ENCODE peak calls at places on chromosomes 3 and 15, in four cellular contexts. One of them, this sample, is unnamed.

GRCh38 chr15:75985966-75986365 is 26.3 kb downstream of the NRG4 start:
- DNase-seq in H9: no peak
- DNase-seq in H1: no peak
- DNase-seq in trophoblast cell: peak; percentile 68
- DNase-seq in this sample: no peak

GRCh38 chr3:128323206-128324081 is 143.2 kb downstream of the DNAJB8 start:
- DNase-seq in H9: peak; percentile 18
- DNase-seq in H1: no peak
- DNase-seq in trophoblast cell: no peak
- DNase-seq in this sample: no peak

GRCh38 chr3:143314291-143315093 is 194.9 kb downstream of the CHST2 start:
- DNase-seq in H9: no peak
- DNase-seq in H1: no peak
- DNase-seq in trophoblast cell: no peak
- DNase-seq in this sample: no peak

GRCh38 chr3:31197941-31198340 is 303.5 kb upstream of the GADL1 start:
- DNase-seq in H9: no peak
- DNase-seq in H1: no peak
- DNase-seq in trophoblast cell: no peak
- DNase-seq in this sample: no peak

GRCh38 chr3:69411331-69411730 is 25.4 kb upstream of the FRMD4B start:
- DNase-seq in H9: no peak
- DNase-seq in H1: no peak
- DNase-seq in trophoblast cell: no peak
- DNase-seq in this sample: no peak

GRCh38 chr3:186394566-186395217 is 32.7 kb upstream of the DGKG start:
- DNase-seq in H9: no peak
- DNase-seq in H1: no peak
- DNase-seq in trophoblast cell: no peak
- DNase-seq in this sample: no peak

GRCh38 chr3:55434789-55435188 is 52.3 kb downstream of the WNT5A start:
- DNase-seq in H9: peak; percentile 43
- DNase-seq in H1: peak; percentile 17
- DNase-seq in trophoblast cell: peak; percentile 80
- DNase-seq in this sample: no peak

GRCh38 chr3:117660941-117661635 is 951.5 kb downstream of the TUSC7 start:
- DNase-seq in H9: no peak
- DNase-seq in H1: no peak
- DNase-seq in trophoblast cell: no peak
- DNase-seq in this sample: no peak

GRCh38 chr15:90364251-90364650 is 12.2 kb downstream of the ZNF774 start:
- DNase-seq in H9: no peak
- DNase-seq in H1: no peak
- DNase-seq in trophoblast cell: no peak
- DNase-seq in this sample: no peak

GRCh38 chr3:175184392-175184791 is 325.3 kb downstream of the NAALADL2 start:
- DNase-seq in H9: no peak
- DNase-seq in H1: no peak
- DNase-seq in trophoblast cell: no peak
- DNase-seq in this sample: no peak

GRCh38 chr3:5120446-5120845 is 1.6 kb upstream of the ARL8B start:
- DNase-seq in H9: no peak
- DNase-seq in H1: no peak
- DNase-seq in trophoblast cell: peak; percentile 84
- DNase-seq in this sample: no peak

GRCh38 chr3:53236112-53236841 is 19.5 kb downstream of the TKT start:
- DNase-seq in H9: peak; percentile 66
- DNase-seq in H1: no peak
- DNase-seq in trophoblast cell: peak; percentile 85
- DNase-seq in this sample: no peak

GRCh38 chr15:31362121-31362520 is 35.5 kb downstream of the KLF13 start:
- DNase-seq in H9: no peak
- DNase-seq in H1: no peak
- DNase-seq in trophoblast cell: no peak
- DNase-seq in this sample: no peak
- H4K91ac ChIP-seq in H9: no peak overlapping the region
- H4K91ac ChIP-seq in H1: no peak overlapping the region
- H4K91ac ChIP-seq in trophoblast cell: peak overlapping the region; percentile 23
- H4K91ac ChIP-seq in this sample: no peak overlapping the region

GRCh38 chr15:70159397-70160009 is 61.8 kb upstream of the TLE3 start:
- DNase-seq in H9: no peak
- DNase-seq in H1: no peak
- DNase-seq in trophoblast cell: no peak
- DNase-seq in this sample: no peak

GRCh38 chr15:70158996-70159355 is 61.3 kb upstream of the TLE3 start:
- DNase-seq in H9: no peak
- DNase-seq in H1: no peak
- DNase-seq in trophoblast cell: no peak
- DNase-seq in this sample: no peak

GRCh38 chr15:70158309-70158995 is 60.7 kb upstream of the TLE3 start:
- DNase-seq in H9: no peak
- DNase-seq in H1: no peak
- DNase-seq in trophoblast cell: no peak
- DNase-seq in this sample: no peak

GRCh38 chr15:70160267-70160666 is 62.5 kb upstream of the TLE3 start:
- DNase-seq in H9: no peak
- DNase-seq in H1: no peak
- DNase-seq in trophoblast cell: peak; percentile 34
- DNase-seq in this sample: no peak

DNA sequence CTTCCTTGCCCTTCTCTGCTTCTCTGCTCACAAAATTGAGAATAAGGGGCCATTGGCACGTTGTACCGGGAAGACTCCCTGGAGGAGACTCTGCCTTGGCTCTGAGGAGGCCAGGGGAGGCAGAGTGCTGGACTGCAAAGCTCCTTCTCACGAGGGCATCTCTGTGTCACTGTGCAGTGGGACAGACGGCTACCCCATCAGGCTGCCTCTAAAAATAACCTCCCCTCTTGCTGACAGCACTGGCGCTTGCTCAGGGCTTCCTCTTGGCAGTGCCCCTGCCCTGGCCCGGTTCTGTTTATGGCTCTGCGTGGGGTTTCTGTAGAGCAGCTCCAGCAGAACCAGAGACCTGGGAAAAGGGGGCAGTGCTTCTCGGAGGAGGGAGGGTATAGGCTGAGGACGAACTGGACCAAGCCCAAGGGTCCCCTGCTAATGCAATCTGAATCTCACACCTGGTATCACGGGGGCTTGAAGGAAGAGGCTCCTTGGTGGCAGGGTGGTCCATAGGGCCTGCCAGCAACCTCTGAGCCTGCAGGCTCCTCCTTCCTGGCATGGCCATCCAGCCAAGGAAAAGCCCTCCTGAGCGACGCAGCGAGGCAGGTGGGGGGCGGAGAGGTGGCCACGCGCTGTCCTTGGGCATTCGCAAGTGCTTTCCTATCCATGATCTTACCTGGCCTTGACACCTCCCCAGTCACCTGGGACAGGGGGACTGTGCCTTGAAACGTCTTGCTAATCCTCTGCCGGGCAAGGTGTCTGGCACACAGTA is 63.3 kb upstream of the TLE3 start:
- DNase-seq in H9: no peak
- DNase-seq in H1: no peak
- DNase-seq in trophoblast cell: no peak
- DNase-seq in this sample: no peak
- H2BK12ac ChIP-seq in H9: no peak overlapping the region
- H2BK12ac ChIP-seq in H1: no peak overlapping the region
- H2BK12ac ChIP-seq in trophoblast cell: no peak overlapping the region
- H2BK12ac ChIP-seq in this sample: no peak overlapping the region

GRCh38 chr3:177596822-177597271 is 399.6 kb upstream of the TBL1XR1 start:
- DNase-seq in H9: no peak
- DNase-seq in H1: no peak
- DNase-seq in trophoblast cell: peak; percentile 67
- DNase-seq in this sample: no peak
- H3K23ac ChIP-seq in H9: no peak overlapping the region
- H3K23ac ChIP-seq in H1: no peak overlapping the region
- H3K23ac ChIP-seq in trophoblast cell: no peak overlapping the region
- H3K23ac ChIP-seq in this sample: no peak overlapping the region

GRCh38 chr3:13537926-13538325 is 11.0 kb upstream of the FBLN2 start:
- DNase-seq in H9: no peak
- DNase-seq in H1: no peak
- DNase-seq in trophoblast cell: peak; percentile 89
- DNase-seq in this sample: no peak
- H4K91ac ChIP-seq in H9: no peak overlapping the region
- H4K91ac ChIP-seq in H1: no peak overlapping the region
- H4K91ac ChIP-seq in trophoblast cell: no peak overlapping the region
- H4K91ac ChIP-seq in this sample: no peak overlapping the region

GRCh38 chr15:68349173-68349572 is 71.6 kb downstream of the FEM1B start:
- DNase-seq in H9: no peak
- DNase-seq in H1: no peak
- DNase-seq in trophoblast cell: no peak
- DNase-seq in this sample: no peak

GRCh38 chr15:68346986-68347385 is 69.4 kb downstream of the FEM1B start:
- DNase-seq in H9: no peak
- DNase-seq in H1: no peak
- DNase-seq in trophoblast cell: no peak
- DNase-seq in this sample: no peak

GRCh38 chr15:68348601-68349000 is 71.1 kb downstream of the FEM1B start:
- DNase-seq in H9: no peak
- DNase-seq in H1: no peak
- DNase-seq in trophoblast cell: no peak
- DNase-seq in this sample: no peak

GRCh38 chr15:68347392-68347791 is 69.8 kb downstream of the FEM1B start:
- DNase-seq in H9: no peak
- DNase-seq in H1: no peak
- DNase-seq in trophoblast cell: peak; percentile 27
- DNase-seq in this sample: no peak

GRCh38 chr15:68348064-68348463 is 70.5 kb downstream of the FEM1B start:
- DNase-seq in H9: no peak
- DNase-seq in H1: no peak
- DNase-seq in trophoblast cell: no peak
- DNase-seq in this sample: no peak
- H2BK12ac ChIP-seq in H9: no peak overlapping the region
- H2BK12ac ChIP-seq in H1: no peak overlapping the region
- H2BK12ac ChIP-seq in trophoblast cell: no peak overlapping the region
- H2BK12ac ChIP-seq in this sample: no peak overlapping the region

GRCh38 chr3:123769360-123769743 is 114.8 kb downstream of the MYLK start:
- DNase-seq in H9: no peak
- DNase-seq in H1: no peak
- DNase-seq in trophoblast cell: no peak
- DNase-seq in this sample: no peak
- H3K23ac ChIP-seq in H9: no peak overlapping the region
- H3K23ac ChIP-seq in H1: no peak overlapping the region
- H3K23ac ChIP-seq in trophoblast cell: no peak overlapping the region
- H3K23ac ChIP-seq in this sample: no peak overlapping the region

This sample was measured in neuronal stem cell.